ENCODE peak calls at places on chromosomes 11 and 22, in eight cellular contexts. One of them, this sample, is unnamed.

GRCh38 chr11:326842-327580 is 6.4 kb upstream of the IFITM3 start:
- DNase-seq in lower lobe of right lung: peak; percentile 88
- DNase-seq in A549: no peak
- DNase-seq in WERI-Rb-1: no peak
- DNase-seq in stomach: peak; percentile 80
- DNase-seq in heart right ventricle: peak; percentile 93
- DNase-seq in brain microvascular endothelial cell: peak; percentile 59
- DNase-seq in AG04450: no peak
- DNase-seq in this sample: peak; percentile 83

GRCh38 chr11:30960387-30960992 is 374.3 kb upstream of the MPPED2 start:
- DNase-seq in heart right ventricle: no peak
- DNase-seq in A549: peak; percentile 75
- DNase-seq in WERI-Rb-1: peak; percentile 11
- DNase-seq in brain microvascular endothelial cell: peak; percentile 8
- DNase-seq in stomach: no peak
- DNase-seq in AG04450: no peak
- DNase-seq in lower lobe of right lung: no peak
- DNase-seq in this sample: no peak

GRCh38 chr11:75554258-75555022 is 7.6 kb upstream of the SERPINH1 start:
- DNase-seq in A549: no peak
- DNase-seq in AG04450: peak; percentile 100
- DNase-seq in lower lobe of right lung: peak; percentile 79
- DNase-seq in heart right ventricle: peak; percentile 94
- DNase-seq in stomach: peak; percentile 67
- DNase-seq in brain microvascular endothelial cell: peak; percentile 99
- DNase-seq in WERI-Rb-1: no peak
- DNase-seq in this sample: peak; percentile 85

GRCh38 chr22:31491218-31491962 is 1.7 kb upstream of the EIF4ENIF1 start:
- DNase-seq in lower lobe of right lung: no peak
- DNase-seq in A549: no peak
- DNase-seq in brain microvascular endothelial cell: no peak
- DNase-seq in WERI-Rb-1: peak; percentile 26
- DNase-seq in stomach: no peak
- DNase-seq in AG04450: no peak
- DNase-seq in heart right ventricle: no peak
- DNase-seq in this sample: no peak

GRCh38 chr11:86418929-86419328 is 44.2 kb downstream of the CCDC81 start:
- DNase-seq in WERI-Rb-1: no peak
- DNase-seq in heart right ventricle: no peak
- DNase-seq in stomach: no peak
- DNase-seq in lower lobe of right lung: no peak
- DNase-seq in A549: peak; percentile 17
- DNase-seq in brain microvascular endothelial cell: no peak
- DNase-seq in AG04450: no peak
- DNase-seq in this sample: no peak

GRCh38 chr11:67082071-67082791 is 25.6 kb downstream of the RHOD start:
- DNase-seq in AG04450: no peak
- DNase-seq in WERI-Rb-1: peak; percentile 54
- DNase-seq in lower lobe of right lung: no peak
- DNase-seq in brain microvascular endothelial cell: no peak
- DNase-seq in A549: no peak
- DNase-seq in stomach: no peak
- DNase-seq in heart right ventricle: no peak
- DNase-seq in this sample: no peak

GRCh38 chr11:41950470-41951143 is 491.2 kb upstream of the LRRC4C start:
- DNase-seq in stomach: no peak
- DNase-seq in WERI-Rb-1: no peak
- DNase-seq in AG04450: no peak
- DNase-seq in lower lobe of right lung: no peak
- DNase-seq in heart right ventricle: no peak
- DNase-seq in A549: no peak
- DNase-seq in brain microvascular endothelial cell: no peak
- DNase-seq in this sample: no peak

GRCh38 chr11:13260196-13260962 is 17.2 kb upstream of the BMAL1 start:
- DNase-seq in lower lobe of right lung: no peak
- DNase-seq in heart right ventricle: no peak
- DNase-seq in WERI-Rb-1: no peak
- DNase-seq in stomach: no peak
- DNase-seq in AG04450: no peak
- DNase-seq in brain microvascular endothelial cell: no peak
- DNase-seq in A549: no peak
- DNase-seq in this sample: no peak

GRCh38 chr11:77154381-77155081 is 26.5 kb downstream of the MYO7A start:
- DNase-seq in stomach: peak; percentile 51
- DNase-seq in heart right ventricle: peak; percentile 57
- DNase-seq in WERI-Rb-1: no peak
- DNase-seq in AG04450: no peak
- DNase-seq in lower lobe of right lung: no peak
- DNase-seq in A549: no peak
- DNase-seq in brain microvascular endothelial cell: no peak
- DNase-seq in this sample: no peak

GRCh38 chr22:49969751-49970527 is 9.4 kb downstream of the PIM3 start:
- DNase-seq in lower lobe of right lung: peak; percentile 47
- DNase-seq in WERI-Rb-1: no peak
- DNase-seq in brain microvascular endothelial cell: no peak
- DNase-seq in heart right ventricle: peak; percentile 5
- DNase-seq in A549: no peak
- DNase-seq in AG04450: no peak
- DNase-seq in stomach: peak; percentile 26
- DNase-seq in this sample: peak; percentile 66

GRCh38 chr22:36569999-36570398 is 41.0 kb upstream of the EIF3D start:
- DNase-seq in heart right ventricle: no peak
- DNase-seq in brain microvascular endothelial cell: peak; percentile 44
- DNase-seq in WERI-Rb-1: peak; percentile 68
- DNase-seq in AG04450: no peak
- DNase-seq in stomach: no peak
- DNase-seq in A549: peak; percentile 45
- DNase-seq in lower lobe of right lung: no peak
- DNase-seq in this sample: no peak
- TF ChIP-seq CTCF in heart right ventricle: no peak
- TF ChIP-seq CTCF in brain microvascular endothelial cell: peak; percentile 76
- TF ChIP-seq CTCF in WERI-Rb-1: peak; percentile 75
- TF ChIP-seq CTCF in AG04450: peak; percentile 49
- TF ChIP-seq CTCF in stomach: no peak
- TF ChIP-seq CTCF in A549: no peak
- TF ChIP-seq CTCF in lower lobe of right lung: no peak
- TF ChIP-seq CTCF in this sample: peak; percentile 14

GRCh38 chr22:41237036-41237706 is 3.6 kb downstream of the CHADL start:
- DNase-seq in WERI-Rb-1: no peak
- DNase-seq in stomach: no peak
- DNase-seq in brain microvascular endothelial cell: no peak
- DNase-seq in AG04450: no peak
- DNase-seq in lower lobe of right lung: no peak
- DNase-seq in A549: no peak
- DNase-seq in heart right ventricle: no peak
- DNase-seq in this sample: no peak
- H3K4me3 ChIP-seq in WERI-Rb-1: no peak overlapping the region
- H3K4me3 ChIP-seq in stomach: peak overlapping the region; percentile 51
- H3K4me3 ChIP-seq in brain microvascular endothelial cell: peak overlapping the region; percentile 35
- H3K4me3 ChIP-seq in AG04450: peak overlapping the region; percentile 17
- H3K4me3 ChIP-seq in lower lobe of right lung: peak overlapping the region; percentile 55
- H3K4me3 ChIP-seq in A549: no peak overlapping the region
- H3K4me3 ChIP-seq in heart right ventricle: peak overlapping the region; percentile 53
- H3K4me3 ChIP-seq in this sample: peak overlapping the region; percentile 47

GRCh38 chr11:83119216-83119615 is 37.7 kb upstream of the PCF11 start:
- DNase-seq in A549: no peak
- DNase-seq in heart right ventricle: no peak
- DNase-seq in stomach: no peak
- DNase-seq in WERI-Rb-1: no peak
- DNase-seq in lower lobe of right lung: no peak
- DNase-seq in brain microvascular endothelial cell: no peak
- DNase-seq in AG04450: no peak
- DNase-seq in this sample: no peak
- H3K27ac ChIP-seq in A549: no peak overlapping the region
- H3K27ac ChIP-seq in heart right ventricle: no peak overlapping the region
- H3K27ac ChIP-seq in stomach: no peak overlapping the region
- H3K27ac ChIP-seq in WERI-Rb-1: no peak overlapping the region
- H3K27ac ChIP-seq in lower lobe of right lung: no peak overlapping the region
- H3K27ac ChIP-seq in brain microvascular endothelial cell: no peak overlapping the region
- H3K27ac ChIP-seq in AG04450: no peak overlapping the region
- H3K27ac ChIP-seq in this sample: no peak overlapping the region

GRCh38 chr11:36119300-36119699 is 169.9 kb downstream of the COMMD9 start:
- DNase-seq in stomach: no peak
- DNase-seq in heart right ventricle: no peak
- DNase-seq in brain microvascular endothelial cell: no peak
- DNase-seq in WERI-Rb-1: no peak
- DNase-seq in AG04450: no peak
- DNase-seq in lower lobe of right lung: no peak
- DNase-seq in A549: no peak
- DNase-seq in this sample: no peak
- TF ChIP-seq CTCF in stomach: no peak
- TF ChIP-seq CTCF in heart right ventricle: no peak
- TF ChIP-seq CTCF in brain microvascular endothelial cell: no peak
- TF ChIP-seq CTCF in WERI-Rb-1: no peak
- TF ChIP-seq CTCF in AG04450: no peak
- TF ChIP-seq CTCF in lower lobe of right lung: no peak
- TF ChIP-seq CTCF in A549: no peak
- TF ChIP-seq CTCF in this sample: no peak

DNA sequence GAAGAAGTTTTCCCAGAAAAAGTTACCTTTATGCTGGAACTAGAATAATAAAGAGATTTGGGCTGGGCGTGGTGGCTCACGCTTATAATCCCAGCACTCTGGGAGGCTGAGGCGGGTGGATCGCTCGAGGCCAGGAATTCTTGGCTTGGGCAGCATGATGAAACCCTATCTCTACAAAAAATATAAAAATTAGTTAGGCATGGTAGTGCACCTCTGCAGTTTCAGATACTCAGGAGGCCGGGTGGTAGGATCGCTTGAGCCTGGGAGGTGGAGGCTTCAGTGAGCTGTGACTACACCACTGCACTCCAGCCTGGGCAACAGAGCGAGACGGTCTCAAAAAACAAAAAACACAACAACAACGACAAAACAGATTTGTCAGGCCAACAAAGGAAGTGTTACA is 119.3 kb upstream of the OR9Q1 start:
- DNase-seq in WERI-Rb-1: no peak
- DNase-seq in lower lobe of right lung: no peak
- DNase-seq in heart right ventricle: no peak
- DNase-seq in brain microvascular endothelial cell: no peak
- DNase-seq in A549: no peak
- DNase-seq in stomach: no peak
- DNase-seq in AG04450: no peak
- DNase-seq in this sample: no peak
- H3K4me3 ChIP-seq in WERI-Rb-1: no peak overlapping the region
- H3K4me3 ChIP-seq in lower lobe of right lung: no peak overlapping the region
- H3K4me3 ChIP-seq in heart right ventricle: peak overlapping the region; percentile 34
- H3K4me3 ChIP-seq in brain microvascular endothelial cell: no peak overlapping the region
- H3K4me3 ChIP-seq in A549: no peak overlapping the region
- H3K4me3 ChIP-seq in stomach: no peak overlapping the region
- H3K4me3 ChIP-seq in AG04450: no peak overlapping the region
- H3K4me3 ChIP-seq in this sample: no peak overlapping the region

GRCh38 chr11:16194566-16194965 is 161.8 kb downstream of the SOX6 start:
- DNase-seq in WERI-Rb-1: no peak
- DNase-seq in brain microvascular endothelial cell: no peak
- DNase-seq in lower lobe of right lung: no peak
- DNase-seq in stomach: no peak
- DNase-seq in AG04450: no peak
- DNase-seq in heart right ventricle: peak; percentile 69
- DNase-seq in A549: no peak
- DNase-seq in this sample: no peak
- H3K27ac ChIP-seq in WERI-Rb-1: no peak overlapping the region
- H3K27ac ChIP-seq in brain microvascular endothelial cell: no peak overlapping the region
- H3K27ac ChIP-seq in lower lobe of right lung: no peak overlapping the region
- H3K27ac ChIP-seq in stomach: no peak overlapping the region
- H3K27ac ChIP-seq in AG04450: no peak overlapping the region
- H3K27ac ChIP-seq in heart right ventricle: peak overlapping the region; percentile 80
- H3K27ac ChIP-seq in A549: no peak overlapping the region
- H3K27ac ChIP-seq in this sample: no peak overlapping the region

This sample was measured in upper lobe of right lung.